ENCODE peak calls at places on chromosome 15, in ten cellular contexts. N is fibroblast of villous mesenchyme; T is H4; P is A549; F is effector memory CD8-positive, alpha-beta T cell; O is NCI-H1105; R is CD4-positive, CD25-positive, alpha-beta regulatory T cell; H is memory B cell; I is HT-29; L is stimulated activated CD4-positive, alpha-beta T cell treated with anti-CD3 and anti-CD28 coated beads, Interleukin-1b, Interleukin-23, amount 100 ng/mL, for 4 hours. Y is an unnamed sample.

GRCh38 chr15:57146394-57147140 is 228.1 kb downstream of the TCF12 start:
- DNase-seq in P (peak; percentile 56), I (peak; percentile 82), O (peak; percentile 60), F (no peak), L (no peak), H (no peak), N (peak; percentile 74), T (peak; percentile 30), R (no peak), Y (peak; percentile 50)

GRCh38 chr15:62853833-62854210 is 188.7 kb upstream of the TPM1 start:
- DNase-seq in R (no peak), O (no peak), H (no peak), L (no peak), N (no peak), F (no peak), P (no peak), T (no peak), I (no peak), Y (no peak)

GRCh38 chr15:38398134-38398533 is 55.8 kb upstream of the FAM98B start:
- DNase-seq in O (no peak), T (peak; percentile 91), H (no peak), F (no peak), I (peak; percentile 2), R (no peak), P (peak; percentile 14), N (peak; percentile 82), L (no peak), Y (no peak)

GRCh38 chr15:56042982-56043980 is 49.9 kb upstream of the NEDD4 start:
- DNase-seq in H (no peak), O (no peak), L (no peak), N (peak; percentile 21), T (peak; percentile 28), P (no peak), R (peak; percentile 38), I (peak; percentile 25), F (peak; percentile 49), Y (no peak)

GRCh38 chr15:74036271-74037170 is 42.0 kb downstream of the PML start:
- DNase-seq in T (no peak), H (no peak), R (no peak), I (peak; percentile 88), P (peak; percentile 57), N (peak; percentile 75), L (no peak), O (no peak), F (no peak), Y (no peak)

GRCh38 chr15:36407647-36408046 is 171.8 kb upstream of the CDIN1 start:
- DNase-seq in P (no peak), O (no peak), F (no peak), I (no peak), R (no peak), T (peak; percentile 9), N (peak; percentile 78), H (no peak), L (no peak), Y (no peak)

GRCh38 chr15:90037510-90037860 is 36.4 kb downstream of the ZNF710 start:
- DNase-seq in R (no peak), I (no peak), O (no peak), N (peak; percentile 52), P (no peak), F (no peak), L (no peak), H (no peak), T (no peak), Y (no peak)

GRCh38 chr15:30985081-30985531 is 6.3 kb downstream of the MTMR10 start:
- DNase-seq in O (no peak), T (no peak), R (no peak), L (no peak), N (peak; percentile 16), I (no peak), H (no peak), P (no peak), F (no peak), Y (no peak)